ENCODE peak calls at places on chromosomes 13 and 19, in five cellular contexts. S, G, L, I and P are unnamed samples.

GRCh38 chr13:101258071-101258470 is 158.2 kb downstream of the NALCN start:
- DNase-seq in S (no peak), G (no peak), I (no peak), L (no peak), P (peak)

GRCh38 chr19:54451331-54451871 is 2.4 kb downstream of the LENG8 start:
- DNase-seq in L (no peak), S (no peak), G (no peak), I (no peak), P (no peak)

GRCh38 chr13:93233997-93234416 is 7.4 kb downstream of the GPC6 start:
- DNase-seq in G (no peak), L (no peak), I (peak), S (no peak), P (no peak)

GRCh38 chr13:30466358-30466714 is 600 bp upstream of the HMGB1 start:
- DNase-seq in G (no peak), S (no peak), I (no peak), L (no peak), P (peak)

GRCh38 chr13:27101847-27102246 is 69.8 kb downstream of the USP12 start:
- DNase-seq in S (no peak), L (no peak), I (no peak), G (no peak), P (no peak)

GRCh38 chr19:4229179-4229931 is at the start of gene EBI3:
- DNase-seq in L (no peak), S (no peak), I (peak), G (no peak), P (no peak)

GRCh38 chr13:93425411-93425810 is 198.8 kb downstream of the GPC6 start:
- DNase-seq in G (no peak), I (no peak), L (no peak), S (no peak), P (no peak)

GRCh38 chr13:30371649-30372265 is 50.5 kb upstream of the UBE2L5 start:
- DNase-seq in L (no peak), S (no peak), G (no peak), I (no peak), P (peak)

GRCh38 chr13:102678339-102679122 is 16.3 kb downstream of the METTL21C start:
- DNase-seq in L (no peak), S (no peak), G (no peak), I (no peak), P (no peak)

DNA sequence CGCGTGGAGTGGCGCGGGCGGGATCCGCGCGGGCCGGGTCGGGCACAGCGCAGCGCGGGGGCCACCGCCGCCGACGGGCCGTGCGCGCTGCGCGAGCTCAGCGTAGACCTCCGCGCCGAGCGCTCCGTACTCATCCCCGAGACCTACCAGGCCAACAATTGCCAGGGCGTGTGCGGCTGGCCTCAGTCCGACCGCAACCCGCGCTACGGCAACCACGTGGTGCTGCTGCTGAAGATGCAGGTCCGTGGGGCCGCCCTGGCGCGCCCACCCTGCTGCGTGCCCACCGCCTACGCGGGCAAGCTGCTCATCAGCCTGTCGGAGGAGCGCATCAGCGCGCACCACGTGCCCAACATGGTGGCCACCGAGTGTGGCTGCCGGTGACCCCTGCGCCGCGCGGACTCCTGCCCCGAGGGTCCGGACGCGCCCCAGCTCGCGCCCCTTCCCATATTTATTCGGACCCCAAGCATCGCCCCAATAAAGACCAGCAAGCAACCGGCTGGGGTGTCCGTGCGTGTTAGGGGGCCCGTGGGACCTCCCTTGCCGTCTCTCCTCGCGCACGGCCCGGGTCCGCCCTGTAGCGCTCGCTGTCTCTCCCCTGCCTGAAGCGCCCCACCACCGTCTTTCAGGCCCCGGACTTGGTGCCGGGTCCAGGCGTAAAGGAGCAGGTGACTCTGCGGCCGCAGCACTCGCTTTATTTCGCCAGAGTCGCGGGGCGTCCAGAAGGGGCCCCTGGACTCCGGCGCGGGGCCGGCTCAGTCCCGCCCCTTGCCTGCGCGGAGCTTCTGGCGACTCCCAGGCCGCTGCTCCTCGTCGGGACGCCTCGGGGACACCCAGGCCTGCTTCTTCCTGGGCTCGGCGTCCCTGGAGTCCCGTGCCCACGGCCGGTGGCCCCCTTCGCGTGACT is 2.7 kb downstream of the AMH start:
- DNase-seq in I (no peak), S (no peak), L (no peak), G (no peak), P (no peak)
- H3K27ac ChIP-seq in I (no peak), S (no peak), L (no peak), G (no peak), P (no peak)

DNA sequence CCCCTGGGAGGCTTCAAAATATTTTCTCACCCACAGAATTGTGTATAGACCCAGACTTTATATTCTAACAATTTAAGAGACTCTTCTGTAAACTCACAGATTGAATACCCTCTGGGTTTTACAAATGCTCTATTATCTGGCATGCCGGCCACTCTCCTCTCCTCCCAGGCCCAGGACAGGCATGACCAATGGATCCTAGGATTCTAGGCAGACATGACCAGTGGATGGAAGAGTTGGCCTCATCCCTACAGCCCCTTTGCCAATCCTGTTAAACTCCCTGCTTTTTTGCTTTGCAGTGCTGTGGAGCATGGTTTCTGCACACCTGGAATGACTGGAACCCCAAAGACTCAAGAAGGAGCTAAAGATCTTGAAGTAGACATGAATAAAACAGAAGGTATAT is 5.8 kb downstream of the ACSBG2 start:
- DNase-seq in G (no peak), I (no peak), L (no peak), S (no peak), P (no peak)
- TF ChIP-seq CTCF in G (no peak), I (no peak), L (no peak), S (no peak), P (no peak)

GRCh38 chr19:41302624-41303351 is 7.2 kb upstream of the CCDC97 start:
- DNase-seq in I (peak), L (no peak), G (no peak), S (peak), P (no peak)

GRCh38 chr19:41305923-41306322 is 4.0 kb upstream of the CCDC97 start:
- DNase-seq in I (no peak), S (no peak), G (no peak), L (no peak), P (no peak)

GRCh38 chr19:41303941-41304340 is 6.0 kb upstream of the CCDC97 start:
- DNase-seq in G (no peak), S (peak), I (no peak), L (no peak), P (no peak)

GRCh38 chr19:41306394-41306793 is 3.6 kb upstream of the CCDC97 start:
- DNase-seq in S (no peak), G (no peak), I (peak), L (no peak), P (no peak)

GRCh38 chr19:41304706-41305483 is 5.1 kb upstream of the CCDC97 start:
- DNase-seq in I (no peak), G (no peak), L (no peak), S (peak), P (no peak)
- H3K27ac ChIP-seq in I (no peak), G (no peak), L (no peak), S (no peak), P (no peak)

GRCh38 chr13:98474761-98475160 is 102.1 kb downstream of the STK24 start:
- DNase-seq in L (no peak), I (no peak), S (no peak), G (no peak), P (no peak)

GRCh38 chr13:98473792-98474153 is 103.1 kb downstream of the STK24 start:
- DNase-seq in G (no peak), L (no peak), S (no peak), I (no peak), P (no peak)

GRCh38 chr13:98473135-98473791 is 103.6 kb downstream of the STK24 start:
- DNase-seq in L (no peak), I (peak), S (no peak), G (no peak), P (no peak)

GRCh38 chr13:98475521-98475920 is 101.4 kb downstream of the STK24 start:
- DNase-seq in I (no peak), G (no peak), L (no peak), S (peak), P (no peak)

GRCh38 chr13:98474292-98474691 is 102.6 kb downstream of the STK24 start:
- DNase-seq in I (no peak), G (no peak), S (no peak), L (no peak), P (no peak)
- TF ChIP-seq CTCF in I (no peak), G (no peak), S (no peak), L (no peak), P (no peak)

GRCh38 chr19:510606-511100 is 3.4 kb downstream of the TPGS1 start:
- DNase-seq in G (peak), S (peak), I (peak), L (peak), P (peak)
- H3K27ac ChIP-seq in G (peak), S (peak), I (no peak), L (peak), P (no peak)